ENCODE peak calls at places on chromosome 21, in nine cellular contexts. One of them, this sample, is unnamed.

GRCh38 chr21:34996304-34997081 is 52.6 kb downstream of the RUNX1 start:
- DNase-seq in CD8-positive, alpha-beta memory T cell: no peak
- DNase-seq in nephron progenitor cell: no peak
- DNase-seq in GM20000: no peak
- DNase-seq in stomach: no peak
- DNase-seq in stimulated activated CD4-positive, alpha-beta T cell treated with anti-CD3 and anti-CD28 coated beads, Interleukin-15, amount 100 ng/mL, for 24 hours: peak
- DNase-seq in pancreas: no peak
- DNase-seq in T-helper 2 cell: no peak
- DNase-seq in activated CD4-positive, alpha-beta T cell treated with anti-CD3 and anti-CD28 coated beads, Interleukin-2, amount 10 ng/mL, durations not matched to agents 7 days and 5 days: no peak
- DNase-seq in this sample: no peak

GRCh38 chr21:45512626-45513002 is 29.6 kb downstream of the SLC19A1 start:
- DNase-seq in T-helper 2 cell: no peak
- DNase-seq in nephron progenitor cell: no peak
- DNase-seq in stimulated activated CD4-positive, alpha-beta T cell treated with anti-CD3 and anti-CD28 coated beads, Interleukin-15, amount 100 ng/mL, for 24 hours: no peak
- DNase-seq in CD8-positive, alpha-beta memory T cell: no peak
- DNase-seq in pancreas: no peak
- DNase-seq in activated CD4-positive, alpha-beta T cell treated with anti-CD3 and anti-CD28 coated beads, Interleukin-2, amount 10 ng/mL, durations not matched to agents 7 days and 5 days: no peak
- DNase-seq in GM20000: no peak
- DNase-seq in stomach: no peak
- DNase-seq in this sample: no peak

GRCh38 chr21:41167348-41168342 is at the start of gene BACE2:
- DNase-seq in T-helper 2 cell: peak
- DNase-seq in CD8-positive, alpha-beta memory T cell: no peak
- DNase-seq in activated CD4-positive, alpha-beta T cell treated with anti-CD3 and anti-CD28 coated beads, Interleukin-2, amount 10 ng/mL, durations not matched to agents 7 days and 5 days: peak
- DNase-seq in stimulated activated CD4-positive, alpha-beta T cell treated with anti-CD3 and anti-CD28 coated beads, Interleukin-15, amount 100 ng/mL, for 24 hours: peak
- DNase-seq in GM20000: peak
- DNase-seq in nephron progenitor cell: peak
- DNase-seq in stomach: peak
- DNase-seq in pancreas: peak
- DNase-seq in this sample: peak

GRCh38 chr21:26412831-26413329 is 160.2 kb downstream of the CYYR1 start:
- DNase-seq in T-helper 2 cell: no peak
- DNase-seq in stomach: no peak
- DNase-seq in nephron progenitor cell: no peak
- DNase-seq in pancreas: no peak
- DNase-seq in CD8-positive, alpha-beta memory T cell: no peak
- DNase-seq in stimulated activated CD4-positive, alpha-beta T cell treated with anti-CD3 and anti-CD28 coated beads, Interleukin-15, amount 100 ng/mL, for 24 hours: no peak
- DNase-seq in activated CD4-positive, alpha-beta T cell treated with anti-CD3 and anti-CD28 coated beads, Interleukin-2, amount 10 ng/mL, durations not matched to agents 7 days and 5 days: no peak
- DNase-seq in GM20000: no peak
- DNase-seq in this sample: no peak

GRCh38 chr21:43340491-43341348 is 86.2 kb downstream of the SIK1 start:
- DNase-seq in nephron progenitor cell: no peak
- DNase-seq in T-helper 2 cell: no peak
- DNase-seq in stomach: peak
- DNase-seq in stimulated activated CD4-positive, alpha-beta T cell treated with anti-CD3 and anti-CD28 coated beads, Interleukin-15, amount 100 ng/mL, for 24 hours: no peak
- DNase-seq in activated CD4-positive, alpha-beta T cell treated with anti-CD3 and anti-CD28 coated beads, Interleukin-2, amount 10 ng/mL, durations not matched to agents 7 days and 5 days: no peak
- DNase-seq in pancreas: peak
- DNase-seq in CD8-positive, alpha-beta memory T cell: no peak
- DNase-seq in GM20000: no peak
- DNase-seq in this sample: no peak

GRCh38 chr21:31872452-31873274 is at the start of gene HUNK:
- DNase-seq in pancreas: peak
- DNase-seq in CD8-positive, alpha-beta memory T cell: no peak
- DNase-seq in GM20000: peak
- DNase-seq in nephron progenitor cell: peak
- DNase-seq in stimulated activated CD4-positive, alpha-beta T cell treated with anti-CD3 and anti-CD28 coated beads, Interleukin-15, amount 100 ng/mL, for 24 hours: peak
- DNase-seq in activated CD4-positive, alpha-beta T cell treated with anti-CD3 and anti-CD28 coated beads, Interleukin-2, amount 10 ng/mL, durations not matched to agents 7 days and 5 days: peak
- DNase-seq in T-helper 2 cell: peak
- DNase-seq in stomach: no peak
- DNase-seq in this sample: no peak

GRCh38 chr21:42669069-42669468 is 15.6 kb downstream of the PDE9A start:
- DNase-seq in CD8-positive, alpha-beta memory T cell: no peak
- DNase-seq in stimulated activated CD4-positive, alpha-beta T cell treated with anti-CD3 and anti-CD28 coated beads, Interleukin-15, amount 100 ng/mL, for 24 hours: no peak
- DNase-seq in stomach: no peak
- DNase-seq in nephron progenitor cell: no peak
- DNase-seq in GM20000: no peak
- DNase-seq in pancreas: peak
- DNase-seq in activated CD4-positive, alpha-beta T cell treated with anti-CD3 and anti-CD28 coated beads, Interleukin-2, amount 10 ng/mL, durations not matched to agents 7 days and 5 days: no peak
- DNase-seq in T-helper 2 cell: no peak
- DNase-seq in this sample: no peak

GRCh38 chr21:14259669-14260458 is 43.9 kb downstream of the RBM11 start:
- DNase-seq in pancreas: no peak
- DNase-seq in GM20000: peak
- DNase-seq in activated CD4-positive, alpha-beta T cell treated with anti-CD3 and anti-CD28 coated beads, Interleukin-2, amount 10 ng/mL, durations not matched to agents 7 days and 5 days: no peak
- DNase-seq in T-helper 2 cell: peak
- DNase-seq in CD8-positive, alpha-beta memory T cell: no peak
- DNase-seq in stimulated activated CD4-positive, alpha-beta T cell treated with anti-CD3 and anti-CD28 coated beads, Interleukin-15, amount 100 ng/mL, for 24 hours: no peak
- DNase-seq in stomach: no peak
- DNase-seq in nephron progenitor cell: peak
- DNase-seq in this sample: no peak

GRCh38 chr21:15379776-15380175 is 315.0 kb upstream of the NRIP1 start:
- DNase-seq in T-helper 2 cell: no peak
- DNase-seq in pancreas: no peak
- DNase-seq in GM20000: no peak
- DNase-seq in activated CD4-positive, alpha-beta T cell treated with anti-CD3 and anti-CD28 coated beads, Interleukin-2, amount 10 ng/mL, durations not matched to agents 7 days and 5 days: no peak
- DNase-seq in stimulated activated CD4-positive, alpha-beta T cell treated with anti-CD3 and anti-CD28 coated beads, Interleukin-15, amount 100 ng/mL, for 24 hours: no peak
- DNase-seq in nephron progenitor cell: no peak
- DNase-seq in CD8-positive, alpha-beta memory T cell: no peak
- DNase-seq in stomach: no peak
- DNase-seq in this sample: no peak

GRCh38 chr21:39030127-39030884 is 152.9 kb downstream of the PSMG1 start:
- DNase-seq in nephron progenitor cell: no peak
- DNase-seq in CD8-positive, alpha-beta memory T cell: no peak
- DNase-seq in stomach: no peak
- DNase-seq in activated CD4-positive, alpha-beta T cell treated with anti-CD3 and anti-CD28 coated beads, Interleukin-2, amount 10 ng/mL, durations not matched to agents 7 days and 5 days: no peak
- DNase-seq in stimulated activated CD4-positive, alpha-beta T cell treated with anti-CD3 and anti-CD28 coated beads, Interleukin-15, amount 100 ng/mL, for 24 hours: no peak
- DNase-seq in pancreas: no peak
- DNase-seq in GM20000: no peak
- DNase-seq in T-helper 2 cell: no peak
- DNase-seq in this sample: no peak

GRCh38 chr21:45130324-45130774 is 56.0 kb downstream of the ADARB1 start:
- DNase-seq in GM20000: peak
- DNase-seq in nephron progenitor cell: no peak
- DNase-seq in stimulated activated CD4-positive, alpha-beta T cell treated with anti-CD3 and anti-CD28 coated beads, Interleukin-15, amount 100 ng/mL, for 24 hours: no peak
- DNase-seq in T-helper 2 cell: no peak
- DNase-seq in activated CD4-positive, alpha-beta T cell treated with anti-CD3 and anti-CD28 coated beads, Interleukin-2, amount 10 ng/mL, durations not matched to agents 7 days and 5 days: no peak
- DNase-seq in stomach: no peak
- DNase-seq in CD8-positive, alpha-beta memory T cell: no peak
- DNase-seq in pancreas: no peak
- DNase-seq in this sample: no peak

GRCh38 chr21:44415073-44416025 is 40.0 kb upstream of the LRRC3 start:
- DNase-seq in CD8-positive, alpha-beta memory T cell: no peak
- DNase-seq in T-helper 2 cell: no peak
- DNase-seq in nephron progenitor cell: no peak
- DNase-seq in stomach: no peak
- DNase-seq in activated CD4-positive, alpha-beta T cell treated with anti-CD3 and anti-CD28 coated beads, Interleukin-2, amount 10 ng/mL, durations not matched to agents 7 days and 5 days: no peak
- DNase-seq in stimulated activated CD4-positive, alpha-beta T cell treated with anti-CD3 and anti-CD28 coated beads, Interleukin-15, amount 100 ng/mL, for 24 hours: no peak
- DNase-seq in GM20000: no peak
- DNase-seq in pancreas: no peak
- DNase-seq in this sample: no peak

GRCh38 chr21:42695324-42696025 is 42.1 kb downstream of the PDE9A start:
- DNase-seq in CD8-positive, alpha-beta memory T cell: no peak
- DNase-seq in activated CD4-positive, alpha-beta T cell treated with anti-CD3 and anti-CD28 coated beads, Interleukin-2, amount 10 ng/mL, durations not matched to agents 7 days and 5 days: no peak
- DNase-seq in pancreas: no peak
- DNase-seq in stimulated activated CD4-positive, alpha-beta T cell treated with anti-CD3 and anti-CD28 coated beads, Interleukin-15, amount 100 ng/mL, for 24 hours: no peak
- DNase-seq in GM20000: no peak
- DNase-seq in T-helper 2 cell: no peak
- DNase-seq in stomach: no peak
- DNase-seq in nephron progenitor cell: no peak
- DNase-seq in this sample: no peak

GRCh38 chr21:42639646-42640152 is 13.7 kb upstream of the PDE9A start:
- DNase-seq in T-helper 2 cell: no peak
- DNase-seq in nephron progenitor cell: no peak
- DNase-seq in activated CD4-positive, alpha-beta T cell treated with anti-CD3 and anti-CD28 coated beads, Interleukin-2, amount 10 ng/mL, durations not matched to agents 7 days and 5 days: no peak
- DNase-seq in stomach: peak
- DNase-seq in CD8-positive, alpha-beta memory T cell: no peak
- DNase-seq in GM20000: no peak
- DNase-seq in pancreas: no peak
- DNase-seq in stimulated activated CD4-positive, alpha-beta T cell treated with anti-CD3 and anti-CD28 coated beads, Interleukin-15, amount 100 ng/mL, for 24 hours: no peak
- DNase-seq in this sample: no peak

GRCh38 chr21:31449912-31450535 is 106.0 kb upstream of the TIAM1 start:
- DNase-seq in T-helper 2 cell: no peak
- DNase-seq in activated CD4-positive, alpha-beta T cell treated with anti-CD3 and anti-CD28 coated beads, Interleukin-2, amount 10 ng/mL, durations not matched to agents 7 days and 5 days: no peak
- DNase-seq in stomach: no peak
- DNase-seq in nephron progenitor cell: no peak
- DNase-seq in stimulated activated CD4-positive, alpha-beta T cell treated with anti-CD3 and anti-CD28 coated beads, Interleukin-15, amount 100 ng/mL, for 24 hours: no peak
- DNase-seq in GM20000: no peak
- DNase-seq in pancreas: no peak
- DNase-seq in CD8-positive, alpha-beta memory T cell: no peak
- DNase-seq in this sample: no peak